ENCODE peak calls at places on chromosome 6, in nine cellular contexts. F is Peyer's patch; W is EL; G is lung microvascular endothelial cell; K is activated CD8-positive, alpha-beta memory T cell treated with anti-CD3 and anti-CD28 coated beads for 1 hour; S is stimulated activated effector memory CD8-positive, alpha-beta T cell treated with anti-CD3 and anti-CD28 coated beads, Interleukin-12 subunit alpha, Interleukin-12 subunit beta, amount 100 ng/mL, for 72 hours; O is A549; X is K562; P is NCI-H1436. Z is an unnamed sample.

GRCh38 chr6:71197267-71197666 is 91.3 kb upstream of the OGFRL1 start:
- DNase-seq in X (no peak), P (no peak), G (no peak), O (no peak), S (no peak), F (no peak), K (no peak), W (peak; percentile 88), Z (no peak)

GRCh38 chr6:19771753-19772336 is 65.3 kb upstream of the ID4 start:
- DNase-seq in K (no peak), X (no peak), G (no peak), W (peak; percentile 23), P (no peak), S (no peak), O (no peak), F (no peak), Z (no peak)

GRCh38 chr6:64050586-64050985 is 415.0 kb downstream of the PHF3 start:
- DNase-seq in S (no peak), F (no peak), O (no peak), X (no peak), W (no peak), K (no peak), G (no peak), P (no peak), Z (no peak)

GRCh38 chr6:151488226-151488625 is 5.6 kb upstream of the CCDC170 start:
- DNase-seq in K (no peak), P (no peak), G (no peak), F (no peak), S (no peak), W (no peak), O (no peak), X (no peak), Z (no peak)

GRCh38 chr6:165701564-165702354 is 38.7 kb upstream of the PDE10A start:
- DNase-seq in P (no peak), F (no peak), W (no peak), X (no peak), K (no peak), S (no peak), G (no peak), O (no peak), Z (no peak)

GRCh38 chr6:166998256-166999144 is 697 bp upstream of the CEP43 start:
- DNase-seq in F (peak; percentile 60), K (no peak), X (peak; percentile 40), W (peak; percentile 26), G (peak; percentile 26), O (no peak), S (peak; percentile 26), P (no peak), Z (no peak)

GRCh38 chr6:149995971-149996370 is 29.4 kb downstream of the RAET1L start:
- DNase-seq in O (no peak), F (no peak), S (no peak), P (no peak), G (no peak), X (no peak), K (no peak), W (no peak), Z (no peak)

GRCh38 chr6:17061097-17061496 is 40.8 kb upstream of the STMND1 start:
- DNase-seq in O (no peak), S (no peak), G (no peak), X (no peak), W (no peak), P (no peak), K (no peak), F (no peak), Z (no peak)

GRCh38 chr6:82040405-82041221 is 206.9 kb downstream of the IBTK start:
- DNase-seq in G (peak; percentile 61), O (peak; percentile 6), S (no peak), K (no peak), W (peak; percentile 73), P (no peak), F (no peak), X (no peak), Z (peak; percentile 8)

GRCh38 chr6:95280690-95281273 is 296.6 kb upstream of the MANEA start:
- DNase-seq in G (no peak), O (no peak), F (no peak), W (no peak), S (no peak), X (peak; percentile 6), K (no peak), P (peak; percentile 6), Z (no peak)

GRCh38 chr6:138476116-138476515 is 23.2 kb downstream of the NHSL1 start:
- DNase-seq in P (no peak), S (no peak), W (no peak), X (no peak), G (no peak), O (no peak), K (no peak), F (no peak), Z (no peak)

GRCh38 chr6:73695619-73696421 is at the start of gene CD109:
- DNase-seq in F (peak; percentile 54), G (peak; percentile 93), S (peak; percentile 26), X (no peak), K (no peak), O (peak; percentile 65), P (no peak), W (peak; percentile 77), Z (no peak)

GRCh38 chr6:161152904-161153662 is 120.8 kb downstream of the AGPAT4 start:
- DNase-seq in S (no peak), P (no peak), X (no peak), F (no peak), O (peak; percentile 6), K (no peak), G (peak; percentile 22), W (peak; percentile 8), Z (no peak)

GRCh38 chr6:41201784-41202181 is 834 bp upstream of the TREML2 start:
- DNase-seq in P (no peak), K (no peak), W (no peak), X (peak; percentile 62), O (no peak), S (no peak), G (no peak), F (no peak), Z (no peak)

GRCh38 chr6:110325197-110325596 is 33.0 kb downstream of the METTL24 start:
- DNase-seq in G (no peak), O (no peak), S (no peak), P (peak; percentile 28), W (peak; percentile 11), X (no peak), F (no peak), K (no peak), Z (no peak)

GRCh38 chr6:3806169-3806922 is 42.8 kb upstream of the FAM50B start:
- DNase-seq in O (no peak), X (no peak), K (no peak), P (no peak), F (peak; percentile 62), G (no peak), S (no peak), W (no peak), Z (no peak)

GRCh38 chr6:138289739-138290138 is 71.4 kb upstream of the PBOV1 start:
- DNase-seq in S (no peak), K (no peak), P (peak; percentile 42), O (peak; percentile 6), F (no peak), W (no peak), X (no peak), G (no peak), Z (no peak)

GRCh38 chr6:132391391-132392291 is 9.6 kb downstream of the MOXD1 start:
- DNase-seq in S (no peak), K (no peak), O (no peak), W (peak; percentile 96), G (peak; percentile 55), X (no peak), F (no peak), P (no peak), Z (no peak)

GRCh38 chr6:71486466-71486865 is 197.9 kb downstream of the OGFRL1 start:
- DNase-seq in S (no peak), G (peak; percentile 22), X (no peak), W (peak; percentile 71), K (no peak), O (no peak), F (no peak), P (no peak), Z (no peak)

GRCh38 chr6:78300885-78301284 is 566.5 kb upstream of the IRAK1BP1 start:
- DNase-seq in X (no peak), G (no peak), S (no peak), O (no peak), W (no peak), F (no peak), K (no peak), P (no peak), Z (no peak)

GRCh38 chr6:3360727-3361045 is 96.2 kb downstream of the SLC22A23 start:
- DNase-seq in O (no peak), X (no peak), P (no peak), G (no peak), W (no peak), K (no peak), F (no peak), S (no peak), Z (no peak)

GRCh38 chr6:125511809-125512341 is 210.1 kb upstream of the HDDC2 start:
- DNase-seq in F (no peak), P (no peak), K (no peak), X (no peak), W (no peak), S (no peak), G (peak; percentile 64), O (no peak), Z (no peak)

GRCh38 chr6:121531658-121532167 is 96.3 kb downstream of the GJA1 start:
- DNase-seq in K (no peak), W (no peak), G (no peak), P (peak; percentile 34), S (no peak), F (no peak), O (no peak), X (no peak), Z (no peak)

GRCh38 chr6:114227944-114228343 is 114.9 kb downstream of the HS3ST5 start:
- DNase-seq in F (no peak), G (no peak), O (no peak), K (no peak), X (no peak), W (no peak), P (no peak), S (no peak), Z (no peak)

GRCh38 chr6:35415065-35415880 is 36.9 kb upstream of the FANCE start:
- DNase-seq in K (no peak), O (peak; percentile 66), W (peak; percentile 81), X (peak; percentile 78), P (peak; percentile 66), G (peak; percentile 79), S (no peak), F (peak; percentile 71), Z (peak; percentile 83)

GRCh38 chr6:12113190-12113578 is 101.1 kb downstream of the HIVEP1 start:
- DNase-seq in O (no peak), K (no peak), W (peak; percentile 86), G (peak; percentile 91), S (no peak), F (no peak), P (no peak), X (no peak), Z (no peak)

GRCh38 chr6:33279257-33279695 is 2.4 kb downstream of the B3GALT4 start:
- DNase-seq in K (no peak), O (no peak), W (no peak), S (no peak), P (no peak), F (no peak), X (no peak), G (no peak), Z (no peak)

GRCh38 chr6:45727228-45727627 is 288.4 kb downstream of the CLIC5 start:
- DNase-seq in O (no peak), P (no peak), X (no peak), K (no peak), W (no peak), S (no peak), F (no peak), G (no peak), Z (no peak)

GRCh38 chr6:83464741-83465140 is 33.9 kb upstream of the ME1 start:
- DNase-seq in F (no peak), O (no peak), W (no peak), X (no peak), S (no peak), G (no peak), K (no peak), P (no peak), Z (no peak)

GRCh38 chr6:54114991-54115390 is 3.7 kb downstream of the MLIP start:
- DNase-seq in X (no peak), S (no peak), O (no peak), F (no peak), G (no peak), K (no peak), P (no peak), W (no peak), Z (no peak)

GRCh38 chr6:120274547-120274946 is 925.0 kb upstream of the MAN1A1 start:
- DNase-seq in K (no peak), P (no peak), G (no peak), X (no peak), W (no peak), F (no peak), S (no peak), O (no peak), Z (no peak)

Z was measured in hippocampal formation.